ENCODE peak calls at places on chromosome X, in four cellular contexts. J is body of pancreas, Q is testis, O is ovary. A is an unnamed sample.

GRCh38 chrX:51608766-51609165 is 9.9 kb downstream of the CENPVL3 start:
- DNase-seq in J (no peak), Q (no peak), O (no peak), A (no peak)

GRCh38 chrX:74449322-74449936 is 28.1 kb downstream of the SLC16A2 start:
- DNase-seq in J (no peak), Q (no peak), O (no peak), A (peak; percentile 24)

GRCh38 chrX:38304010-38304409 is 23.3 kb downstream of the RPGR start:
- DNase-seq in J (no peak), Q (no peak), O (no peak), A (no peak)

GRCh38 chrX:153773741-153774575 is 6.9 kb upstream of the SRPK3 start:
- DNase-seq in J (peak; percentile 4), Q (no peak), O (no peak), A (no peak)

GRCh38 chrX:152876931-152877840 is 20.7 kb upstream of the ZNF185 start:
- DNase-seq in J (no peak), Q (no peak), O (no peak), A (no peak)

GRCh38 chrX:151985955-151986354 is 11.5 kb upstream of the GABRE start:
- DNase-seq in J (no peak), Q (no peak), O (no peak), A (no peak)

GRCh38 chrX:103376979-103377324 is 614 bp downstream of the BEX3 start:
- DNase-seq in J (peak; percentile 16), Q (peak; percentile 23), O (peak; percentile 44), A (no peak)

GRCh38 chrX:152600853-152601635 is 36.7 kb upstream of the GABRQ start:
- DNase-seq in J (no peak), Q (no peak), O (no peak), A (no peak)

GRCh38 chrX:2466876-2467656 is 33.7 kb downstream of the DHRSX start:
- DNase-seq in J (no peak), Q (no peak), O (no peak), A (no peak)

GRCh38 chrX:68072016-68072415 is 361.3 kb downstream of the OPHN1 start:
- DNase-seq in J (no peak), Q (no peak), O (no peak), A (no peak)

GRCh38 chrX:39248330-39248729 is 447.1 kb downstream of the MID1IP1 start:
- DNase-seq in J (no peak), Q (no peak), O (no peak), A (no peak)

GRCh38 chrX:10676239-10676971 is 56.0 kb upstream of the MID1 start:
- DNase-seq in J (no peak), Q (no peak), O (no peak), A (no peak)

GRCh38 chrX:49754238-49754857 is 58.6 kb upstream of the PAGE1 start:
- DNase-seq in J (peak; percentile 36), Q (peak; percentile 59), O (peak; percentile 32), A (no peak)

GRCh38 chrX:1330605-1331004 is 6.0 kb upstream of the IL3RA start:
- DNase-seq in J (no peak), Q (no peak), O (no peak), A (no peak)

GRCh38 chrX:129239371-129239770 is 283.9 kb downstream of the SMARCA1 start:
- DNase-seq in J (no peak), Q (no peak), O (no peak), A (no peak)

GRCh38 chrX:47226071-47226470 is 6.7 kb upstream of the USP11 start:
- DNase-seq in J (no peak), Q (no peak), O (no peak), A (no peak)

GRCh38 chrX:75337525-75337924 is 63.6 kb downstream of the UPRT start:
- DNase-seq in J (no peak), Q (no peak), O (no peak), A (no peak)

GRCh38 chrX:106611682-106612402 is at the start of gene RADX:
- DNase-seq in J (peak; percentile 82), Q (peak; percentile 87), O (peak; percentile 77), A (peak; percentile 62)

GRCh38 chrX:66625525-66625924 is 13.4 kb downstream of the EDA2R start:
- DNase-seq in J (no peak), Q (no peak), O (no peak), A (no peak)

GRCh38 chrX:47191331-47191730 is 2.3 kb upstream of the UBA1 start:
- DNase-seq in J (peak; percentile 24), Q (no peak), O (no peak), A (no peak)

GRCh38 chrX:113906168-113906567 is 677.7 kb upstream of the HTR2C start:
- DNase-seq in J (no peak), Q (no peak), O (no peak), A (no peak)

GRCh38 chrX:39726810-39727209 is 370.9 kb downstream of the BCOR start:
- DNase-seq in J (no peak), Q (no peak), O (peak; percentile 35), A (peak; percentile 60)

GRCh38 chrX:130296743-130297142 is 28.0 kb upstream of the ZNF280C start:
- DNase-seq in J (no peak), Q (no peak), O (no peak), A (no peak)

GRCh38 chrX:107272431-107272921 is 66.1 kb downstream of the DNAAF6 start:
- DNase-seq in J (peak; percentile 12), Q (peak; percentile 69), O (no peak), A (no peak)

GRCh38 chrX:71420686-71421085 is 54.5 kb downstream of the TAF1 start:
- DNase-seq in J (no peak), Q (no peak), O (no peak), A (no peak)

GRCh38 chrX:139826065-139827044 is 106.5 kb downstream of the ATP11C start:
- DNase-seq in J (no peak), Q (no peak), O (no peak), A (no peak)

GRCh38 chrX:136546369-136546768 is 14.4 kb downstream of the VGLL1 start:
- DNase-seq in J (no peak), Q (no peak), O (no peak), A (no peak)

GRCh38 chrX:41722220-41722619 is 1.8 kb upstream of the GPR82 start:
- DNase-seq in J (no peak), Q (no peak), O (no peak), A (no peak)
- H3K9me3 ChIP-seq in J (no peaks in the 10 kb centered on the region), Q (no peaks in the 10 kb centered on the region), O (no peaks in the 10 kb centered on the region), A (no peaks in the 10 kb centered on the region)

GRCh38 chrX:13198762-13199064 is 121.1 kb downstream of the ATXN3L start:
- DNase-seq in J (no peak), Q (no peak), O (no peak), A (no peak)
- H3K4me1 ChIP-seq in J (peaks cover 45% of the 10 kb centered on the region), Q (no peaks in the 10 kb centered on the region), O (no peaks in the 10 kb centered on the region), A (no peaks in the 10 kb centered on the region)

DNA sequence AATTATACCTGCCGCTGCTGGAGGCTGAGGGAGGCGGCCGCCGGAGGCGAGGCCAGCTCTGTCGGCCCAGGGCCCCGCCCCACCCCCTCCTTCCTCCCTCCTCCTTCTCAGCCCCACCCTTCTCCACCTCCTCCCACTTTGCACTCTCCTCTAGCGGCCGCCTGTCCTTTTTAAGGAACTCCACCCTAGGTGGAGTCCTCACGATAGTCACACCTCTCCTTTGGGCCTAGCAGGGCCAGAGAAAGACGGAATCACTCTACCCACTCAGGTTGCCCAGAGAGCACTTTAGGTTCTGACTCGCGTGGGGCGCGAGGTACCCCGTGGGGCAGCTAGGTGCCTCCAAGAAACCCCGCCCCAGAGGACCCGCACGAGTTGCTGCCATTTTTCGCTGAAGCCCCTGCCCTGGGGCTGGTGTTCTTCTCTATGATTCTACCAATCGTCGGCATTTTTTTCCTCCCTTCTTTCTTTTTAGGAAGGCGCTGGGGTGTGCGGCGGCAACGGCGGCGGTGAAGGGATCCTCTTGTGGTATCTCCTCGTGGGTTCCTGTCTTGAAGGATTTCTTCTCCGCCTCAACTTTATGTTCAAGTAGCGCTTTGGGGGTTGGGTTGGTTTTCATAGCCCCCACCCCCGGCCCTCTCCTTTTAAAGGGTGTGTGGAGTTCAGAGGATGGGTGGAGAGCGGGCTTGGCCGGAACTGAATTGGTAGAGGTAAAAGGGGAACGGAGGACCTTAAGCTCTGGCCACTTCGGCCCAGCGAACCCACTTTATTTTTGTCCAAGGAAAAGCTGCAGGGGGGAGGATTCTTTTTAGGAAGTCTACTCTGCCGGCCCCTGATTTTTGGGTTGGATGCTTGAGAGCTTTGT is at the start of gene KLF8:
- DNase-seq in J (peak; percentile 50), Q (peak; percentile 76), O (peak; percentile 54), A (peak; percentile 43)
- TF ChIP-seq POLR2A in J (peak; percentile 31), Q (no peak), O (peak; percentile 42), A (no peak)

GRCh38 chrX:77704881-77705280 is 81.1 kb downstream of the ATRX start:
- DNase-seq in J (no peak), Q (no peak), O (no peak), A (no peak)
- H3K9me3 ChIP-seq in J (no peaks in the 10 kb centered on the region), Q (no peaks in the 10 kb centered on the region), O (no peaks in the 10 kb centered on the region), A (no peaks in the 10 kb centered on the region)

DNA sequence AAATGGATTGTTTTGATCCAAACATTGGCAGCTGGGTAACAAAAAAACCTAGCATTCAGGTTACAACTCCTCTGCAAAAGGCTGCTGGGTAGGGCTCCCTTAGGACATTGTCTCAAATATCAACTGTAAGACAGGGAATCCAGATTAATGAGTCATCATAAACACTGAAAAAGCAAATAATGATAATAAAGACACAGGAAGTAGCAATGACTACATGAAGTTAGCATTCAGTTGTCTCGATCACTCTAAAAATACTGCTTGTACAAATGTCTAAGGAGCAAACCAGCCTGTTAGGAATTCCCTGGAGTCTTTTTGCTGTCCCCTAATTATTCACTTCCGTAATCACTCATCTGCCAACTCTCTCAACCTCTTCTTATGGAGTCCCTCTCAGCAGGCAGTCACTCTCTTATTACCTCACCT is 259.2 kb downstream of the GPC3 start:
- DNase-seq in J (no peak), Q (no peak), O (no peak), A (no peak)
- H3K4me1 ChIP-seq in J (peaks cover 7% of the 10 kb centered on the region), Q (no peaks in the 10 kb centered on the region), O (no peaks in the 10 kb centered on the region), A (no peaks in the 10 kb centered on the region)

DNA sequence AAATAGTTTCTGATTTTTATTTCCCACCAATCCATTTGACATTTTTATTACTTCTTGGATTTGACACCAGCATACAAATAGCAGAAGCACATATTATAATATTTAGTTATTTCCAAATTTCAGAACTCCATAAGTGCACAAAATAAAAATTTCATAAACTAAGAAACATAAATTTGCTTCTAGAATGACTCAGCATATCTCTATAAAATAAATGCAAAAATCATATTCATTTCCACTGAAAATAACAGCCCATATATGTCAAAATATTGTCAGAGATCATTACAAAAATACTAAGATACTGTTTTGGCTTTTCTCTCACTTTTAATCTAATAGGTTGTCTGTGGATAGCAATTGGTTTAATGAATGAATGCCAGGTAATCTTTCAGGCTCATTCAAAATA is 1654.2 kb downstream of the PCDH19 start:
- DNase-seq in J (no peak), Q (no peak), O (no peak), A (no peak)
- TF ChIP-seq POLR2A in J (no peak), Q (no peak), O (no peak), A (no peak)

A was measured in breast epithelium.